ENCODE peak calls at places on chromosome 14, in five cellular contexts. One of them, this sample, is unnamed.

GRCh38 chr14:61403411-61403810 is 82.0 kb downstream of the PRKCH start:
- DNase-seq in ureter: no peak
- DNase-seq in mesothelial cell of epicardium: no peak
- DNase-seq in HEK293T: no peak
- DNase-seq in NCI-H774: no peak
- DNase-seq in this sample: no peak

GRCh38 chr14:105151838-105152793 is 16.5 kb downstream of the JAG2 start:
- DNase-seq in ureter: no peak
- DNase-seq in HEK293T: no peak
- DNase-seq in mesothelial cell of epicardium: no peak
- DNase-seq in NCI-H774: no peak
- DNase-seq in this sample: no peak

GRCh38 chr14:94646481-94646880 is 34.3 kb downstream of the SERPINA3 start:
- DNase-seq in NCI-H774: no peak
- DNase-seq in ureter: peak
- DNase-seq in HEK293T: no peak
- DNase-seq in mesothelial cell of epicardium: no peak
- DNase-seq in this sample: no peak

GRCh38 chr14:74732387-74732786 is 19.4 kb downstream of the FCF1 start:
- DNase-seq in HEK293T: no peak
- DNase-seq in mesothelial cell of epicardium: no peak
- DNase-seq in NCI-H774: no peak
- DNase-seq in ureter: no peak
- DNase-seq in this sample: no peak

GRCh38 chr14:103537175-103537990 is 8.4 kb downstream of the TRMT61A start:
- DNase-seq in HEK293T: no peak
- DNase-seq in ureter: no peak
- DNase-seq in mesothelial cell of epicardium: no peak
- DNase-seq in NCI-H774: no peak
- DNase-seq in this sample: no peak

GRCh38 chr14:22418631-22419030 is 170.4 kb downstream of the DAD1 start:
- DNase-seq in mesothelial cell of epicardium: no peak
- DNase-seq in HEK293T: no peak
- DNase-seq in NCI-H774: no peak
- DNase-seq in ureter: no peak
- DNase-seq in this sample: no peak

GRCh38 chr14:24982472-24983155 is 67.3 kb downstream of the STXBP6 start:
- DNase-seq in HEK293T: no peak
- DNase-seq in ureter: no peak
- DNase-seq in NCI-H774: no peak
- DNase-seq in mesothelial cell of epicardium: no peak
- DNase-seq in this sample: no peak

GRCh38 chr14:55712505-55712904 is 132.5 kb downstream of the KTN1 start:
- DNase-seq in ureter: no peak
- DNase-seq in mesothelial cell of epicardium: no peak
- DNase-seq in HEK293T: no peak
- DNase-seq in NCI-H774: no peak
- DNase-seq in this sample: no peak

GRCh38 chr14:68124885-68125731 is 305.5 kb downstream of the RAD51B start:
- DNase-seq in mesothelial cell of epicardium: no peak
- DNase-seq in NCI-H774: no peak
- DNase-seq in ureter: no peak
- DNase-seq in HEK293T: no peak
- DNase-seq in this sample: no peak

GRCh38 chr14:91029451-91030217 is 30.8 kb downstream of the RPS6KA5 start:
- DNase-seq in ureter: no peak
- DNase-seq in NCI-H774: no peak
- DNase-seq in mesothelial cell of epicardium: no peak
- DNase-seq in HEK293T: no peak
- DNase-seq in this sample: no peak

GRCh38 chr14:105974902-105975301 is 448.5 kb downstream of the TMEM121 start:
- DNase-seq in ureter: no peak
- DNase-seq in HEK293T: peak
- DNase-seq in mesothelial cell of epicardium: no peak
- DNase-seq in NCI-H774: no peak
- DNase-seq in this sample: no peak

GRCh38 chr14:31106768-31107167 is 80.6 kb upstream of the STRN3 start:
- DNase-seq in NCI-H774: no peak
- DNase-seq in ureter: no peak
- DNase-seq in HEK293T: no peak
- DNase-seq in mesothelial cell of epicardium: no peak
- DNase-seq in this sample: no peak

GRCh38 chr14:64891839-64892375 is 12.2 kb upstream of the SPTB start:
- DNase-seq in mesothelial cell of epicardium: no peak
- DNase-seq in ureter: no peak
- DNase-seq in HEK293T: peak
- DNase-seq in NCI-H774: no peak
- DNase-seq in this sample: no peak

GRCh38 chr14:105168496-105168978 is at the start of gene JAG2:
- DNase-seq in ureter: no peak
- DNase-seq in mesothelial cell of epicardium: no peak
- DNase-seq in NCI-H774: peak
- DNase-seq in HEK293T: peak
- DNase-seq in this sample: no peak

GRCh38 chr14:94885481-94886155 is 115.7 kb upstream of the GSC start:
- DNase-seq in ureter: no peak
- DNase-seq in NCI-H774: no peak
- DNase-seq in HEK293T: no peak
- DNase-seq in mesothelial cell of epicardium: no peak
- DNase-seq in this sample: no peak

GRCh38 chr14:29892327-29892726 is 35.3 kb downstream of the PRKD1 start:
- DNase-seq in NCI-H774: peak
- DNase-seq in mesothelial cell of epicardium: no peak
- DNase-seq in ureter: no peak
- DNase-seq in HEK293T: no peak
- DNase-seq in this sample: no peak

GRCh38 chr14:78790262-78790661 is 620.1 kb downstream of the NRXN3 start:
- DNase-seq in ureter: no peak
- DNase-seq in NCI-H774: no peak
- DNase-seq in HEK293T: no peak
- DNase-seq in mesothelial cell of epicardium: no peak
- DNase-seq in this sample: no peak

GRCh38 chr14:92341791-92342190 is 18.8 kb downstream of the SLC24A4 start:
- DNase-seq in HEK293T: no peak
- DNase-seq in mesothelial cell of epicardium: no peak
- DNase-seq in ureter: no peak
- DNase-seq in NCI-H774: no peak
- DNase-seq in this sample: no peak

GRCh38 chr14:69559581-69560011 is 15.1 kb downstream of the CCDC177 start:
- DNase-seq in ureter: no peak
- DNase-seq in NCI-H774: no peak
- DNase-seq in HEK293T: no peak
- DNase-seq in mesothelial cell of epicardium: no peak
- DNase-seq in this sample: no peak

GRCh38 chr14:84343637-84344036 is 1186.3 kb upstream of the FLRT2 start:
- DNase-seq in ureter: no peak
- DNase-seq in NCI-H774: no peak
- DNase-seq in HEK293T: no peak
- DNase-seq in mesothelial cell of epicardium: no peak
- DNase-seq in this sample: no peak

GRCh38 chr14:49893309-49894213 is 679 bp downstream of the ARF6 start:
- DNase-seq in NCI-H774: no peak
- DNase-seq in HEK293T: peak
- DNase-seq in mesothelial cell of epicardium: peak
- DNase-seq in ureter: peak
- DNase-seq in this sample: no peak

GRCh38 chr14:20848316-20848954 is 42.8 kb upstream of the RNASE3 start:
- DNase-seq in mesothelial cell of epicardium: no peak
- DNase-seq in ureter: no peak
- DNase-seq in NCI-H774: no peak
- DNase-seq in HEK293T: no peak
- DNase-seq in this sample: no peak

GRCh38 chr14:105167303-105168092 is 1.1 kb downstream of the JAG2 start:
- DNase-seq in mesothelial cell of epicardium: no peak
- DNase-seq in ureter: peak
- DNase-seq in NCI-H774: peak
- DNase-seq in HEK293T: peak
- DNase-seq in this sample: no peak

GRCh38 chr14:37901978-37902377 is 305.7 kb upstream of the SSTR1 start:
- DNase-seq in NCI-H774: no peak
- DNase-seq in HEK293T: no peak
- DNase-seq in mesothelial cell of epicardium: no peak
- DNase-seq in ureter: no peak
- DNase-seq in this sample: no peak

GRCh38 chr14:95503365-95504134 is 12.9 kb downstream of the SYNE3 start:
- DNase-seq in NCI-H774: no peak
- DNase-seq in ureter: no peak
- DNase-seq in HEK293T: no peak
- DNase-seq in mesothelial cell of epicardium: no peak
- DNase-seq in this sample: no peak

GRCh38 chr14:71143391-71144290 is 236.4 kb downstream of the PCNX1 start:
- DNase-seq in NCI-H774: no peak
- DNase-seq in ureter: no peak
- DNase-seq in mesothelial cell of epicardium: no peak
- DNase-seq in HEK293T: no peak
- DNase-seq in this sample: no peak

GRCh38 chr14:98808494-98809407 is 463.2 kb downstream of the BCL11B start:
- DNase-seq in NCI-H774: no peak
- DNase-seq in ureter: no peak
- DNase-seq in mesothelial cell of epicardium: no peak
- DNase-seq in HEK293T: no peak
- DNase-seq in this sample: no peak

GRCh38 chr14:32203928-32204357 is 874 bp upstream of the RNU6-8 start:
- DNase-seq in HEK293T: no peak
- DNase-seq in ureter: no peak
- DNase-seq in mesothelial cell of epicardium: no peak
- DNase-seq in NCI-H774: no peak
- DNase-seq in this sample: no peak

GRCh38 chr14:30058401-30058800 is 130.8 kb upstream of the PRKD1 start:
- DNase-seq in HEK293T: no peak
- DNase-seq in mesothelial cell of epicardium: no peak
- DNase-seq in ureter: no peak
- DNase-seq in NCI-H774: no peak
- DNase-seq in this sample: no peak